ENCODE peak calls at places on chromosomes 12 and 14, in four cellular contexts. One of them, this sample, is unnamed.

GRCh38 chr12:57604454-57605307 is at the start of gene DTX3:
- DNase-seq in heart right ventricle: peak; percentile 50
- DNase-seq in astrocyte: no peak
- DNase-seq in PC-3: no peak
- DNase-seq in this sample: peak; percentile 57

GRCh38 chr12:6317693-6318439 is 7.4 kb downstream of the PLEKHG6 start:
- DNase-seq in heart right ventricle: no peak
- DNase-seq in PC-3: no peak
- DNase-seq in astrocyte: no peak
- DNase-seq in this sample: no peak

GRCh38 chr14:102197317-102197850 is 57.7 kb downstream of the WDR20 start:
- DNase-seq in heart right ventricle: no peak
- DNase-seq in PC-3: no peak
- DNase-seq in astrocyte: no peak
- DNase-seq in this sample: no peak

GRCh38 chr12:51815571-51815970 is 32.9 kb downstream of the FIGNL2 start:
- DNase-seq in astrocyte: no peak
- DNase-seq in PC-3: no peak
- DNase-seq in heart right ventricle: no peak
- DNase-seq in this sample: no peak

GRCh38 chr14:102654298-102654697 is 61.8 kb downstream of the RCOR1 start:
- DNase-seq in PC-3: peak; percentile 64
- DNase-seq in astrocyte: peak; percentile 18
- DNase-seq in heart right ventricle: no peak
- DNase-seq in this sample: no peak

GRCh38 chr12:122106891-122107660 is 28.5 kb downstream of the MLXIP start:
- DNase-seq in PC-3: peak; percentile 75
- DNase-seq in heart right ventricle: peak; percentile 60
- DNase-seq in astrocyte: peak; percentile 91
- DNase-seq in this sample: peak; percentile 70

GRCh38 chr12:63802012-63802608 is 22.4 kb downstream of the RXYLT1 start:
- DNase-seq in heart right ventricle: no peak
- DNase-seq in astrocyte: no peak
- DNase-seq in PC-3: peak; percentile 62
- DNase-seq in this sample: no peak

GRCh38 chr12:12503384-12504078 is 59.1 kb downstream of the DUSP16 start:
- DNase-seq in PC-3: no peak
- DNase-seq in heart right ventricle: no peak
- DNase-seq in astrocyte: no peak
- DNase-seq in this sample: no peak

GRCh38 chr14:68779761-68780323 is 13.0 kb downstream of the ZFP36L1 start:
- DNase-seq in PC-3: peak; percentile 98
- DNase-seq in heart right ventricle: no peak
- DNase-seq in astrocyte: peak; percentile 97
- DNase-seq in this sample: no peak

GRCh38 chr12:113860059-113860820 is 105.9 kb downstream of the RBM19 start:
- DNase-seq in PC-3: no peak
- DNase-seq in astrocyte: no peak
- DNase-seq in heart right ventricle: no peak
- DNase-seq in this sample: no peak

GRCh38 chr14:76786556-76786955 is 25.3 kb downstream of the VASH1 start:
- DNase-seq in astrocyte: no peak
- DNase-seq in PC-3: no peak
- DNase-seq in heart right ventricle: no peak
- DNase-seq in this sample: no peak

GRCh38 chr14:99202516-99202915 is 69.5 kb downstream of the BCL11B start:
- DNase-seq in PC-3: no peak
- DNase-seq in astrocyte: no peak
- DNase-seq in heart right ventricle: no peak
- DNase-seq in this sample: no peak

GRCh38 chr12:14373202-14373601 is 7.7 kb downstream of the ATF7IP start:
- DNase-seq in heart right ventricle: no peak
- DNase-seq in PC-3: peak; percentile 76
- DNase-seq in astrocyte: peak; percentile 59
- DNase-seq in this sample: no peak

GRCh38 chr14:103255555-103255954 is 78.5 kb upstream of the EIF5 start:
- DNase-seq in PC-3: no peak
- DNase-seq in heart right ventricle: no peak
- DNase-seq in astrocyte: no peak
- DNase-seq in this sample: no peak

GRCh38 chr14:44962573-44963528 is 861 bp downstream of the TOGARAM1 start:
- DNase-seq in heart right ventricle: peak; percentile 60
- DNase-seq in astrocyte: peak; percentile 41
- DNase-seq in PC-3: peak; percentile 33
- DNase-seq in this sample: peak; percentile 35
- H3K4me1 ChIP-seq in heart right ventricle: peaks cover 58% of the 10 kb centered on the region
- H3K4me1 ChIP-seq in astrocyte: peaks cover 33% of the 10 kb centered on the region
- H3K4me1 ChIP-seq in PC-3: peaks cover 46% of the 10 kb centered on the region
- H3K4me1 ChIP-seq in this sample: peaks cover 34% of the 10 kb centered on the region

DNA sequence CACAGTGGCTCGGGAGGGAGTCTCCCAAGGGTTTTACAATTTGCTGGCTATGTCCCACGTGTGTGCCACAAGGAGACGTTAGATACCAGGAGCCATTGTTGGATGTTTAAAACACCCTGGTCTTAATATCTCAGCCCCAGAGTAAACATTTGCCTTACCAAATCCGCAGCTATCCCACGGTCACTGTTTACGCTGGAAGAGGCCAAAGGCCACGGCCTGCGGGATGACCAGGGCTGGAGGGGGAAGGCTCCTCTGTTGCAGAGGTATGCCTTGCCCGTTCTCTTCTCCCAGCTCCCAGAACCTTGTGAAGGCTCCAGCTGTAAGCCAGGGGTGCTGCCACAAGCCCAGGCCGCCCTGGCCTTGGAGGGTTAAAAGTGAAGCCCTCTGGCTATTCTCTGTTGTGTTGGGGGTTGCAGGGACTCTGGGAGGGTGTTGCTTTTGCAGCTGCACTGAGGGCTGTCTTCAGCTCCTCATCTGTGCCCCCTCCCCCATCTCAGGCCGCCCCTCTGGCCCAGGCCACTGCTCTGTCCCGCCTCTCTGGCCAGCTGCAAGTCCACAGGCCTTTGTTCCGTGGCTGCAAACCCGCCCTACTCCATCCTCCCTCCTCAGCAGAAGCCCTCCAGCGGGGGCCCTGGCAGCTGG is 2.4 kb downstream of the PLEKHG3 start:
- DNase-seq in heart right ventricle: peak; percentile 54
- DNase-seq in astrocyte: no peak
- DNase-seq in PC-3: no peak
- DNase-seq in this sample: no peak
- H3K4me3 ChIP-seq in heart right ventricle: peak overlapping the region; percentile 88
- H3K4me3 ChIP-seq in astrocyte: peak overlapping the region; percentile 76
- H3K4me3 ChIP-seq in PC-3: peak overlapping the region; percentile 93
- H3K4me3 ChIP-seq in this sample: no peak overlapping the region

GRCh38 chr14:29868000-29868399 is 59.6 kb downstream of the PRKD1 start:
- DNase-seq in astrocyte: peak; percentile 36
- DNase-seq in heart right ventricle: no peak
- DNase-seq in PC-3: no peak
- DNase-seq in this sample: no peak
- H3K27ac ChIP-seq in astrocyte: no peak overlapping the region
- H3K27ac ChIP-seq in heart right ventricle: no peak overlapping the region
- H3K27ac ChIP-seq in PC-3: no peak overlapping the region
- H3K27ac ChIP-seq in this sample: no peak overlapping the region

GRCh38 chr12:42587564-42588307 is 1.8 kb downstream of the PRICKLE1 start:
- DNase-seq in heart right ventricle: no peak
- DNase-seq in PC-3: peak; percentile 43
- DNase-seq in astrocyte: no peak
- DNase-seq in this sample: no peak

GRCh38 chr12:42586268-42586667 is 3.3 kb downstream of the PRICKLE1 start:
- DNase-seq in heart right ventricle: no peak
- DNase-seq in astrocyte: no peak
- DNase-seq in PC-3: no peak
- DNase-seq in this sample: no peak

GRCh38 chr12:42585175-42585845 is 4.2 kb downstream of the PRICKLE1 start:
- DNase-seq in heart right ventricle: no peak
- DNase-seq in astrocyte: no peak
- DNase-seq in PC-3: no peak
- DNase-seq in this sample: no peak

GRCh38 chr12:42584539-42585174 is 4.9 kb downstream of the PRICKLE1 start:
- DNase-seq in PC-3: no peak
- DNase-seq in astrocyte: no peak
- DNase-seq in heart right ventricle: no peak
- DNase-seq in this sample: no peak

DNA sequence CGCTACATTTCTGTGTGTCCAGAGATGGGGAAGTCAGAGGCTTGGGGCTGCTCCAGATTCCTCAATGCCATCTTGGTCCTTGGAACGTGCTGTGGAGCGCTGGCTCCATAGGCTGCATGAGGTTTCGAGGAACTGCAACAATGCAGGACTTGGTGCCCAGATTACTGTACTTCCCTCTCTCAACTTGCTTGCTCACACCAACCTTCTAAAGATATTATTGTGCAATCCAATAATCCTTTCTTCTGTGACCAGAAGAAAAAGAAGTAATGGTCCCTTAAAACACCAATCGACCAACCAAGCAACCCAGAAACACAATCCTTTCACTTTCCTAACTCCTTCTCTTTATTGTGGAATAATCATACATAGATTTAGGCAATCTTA is 3.7 kb downstream of the PRICKLE1 start:
- DNase-seq in heart right ventricle: no peak
- DNase-seq in PC-3: no peak
- DNase-seq in astrocyte: no peak
- DNase-seq in this sample: no peak
- H3K4me1 ChIP-seq in heart right ventricle: peaks cover 10% of the 10 kb centered on the region
- H3K4me1 ChIP-seq in PC-3: peaks cover 34% of the 10 kb centered on the region
- H3K4me1 ChIP-seq in astrocyte: peaks cover 38% of the 10 kb centered on the region
- H3K4me1 ChIP-seq in this sample: no peaks in the 10 kb centered on the region

GRCh38 chr14:94775875-94776217 is 5.9 kb upstream of the GSC start:
- DNase-seq in heart right ventricle: no peak
- DNase-seq in PC-3: no peak
- DNase-seq in astrocyte: peak; percentile 5
- DNase-seq in this sample: no peak
- H3K4me3 ChIP-seq in heart right ventricle: no peak overlapping the region
- H3K4me3 ChIP-seq in PC-3: no peak overlapping the region
- H3K4me3 ChIP-seq in astrocyte: peak overlapping the region; percentile 25
- H3K4me3 ChIP-seq in this sample: no peak overlapping the region

GRCh38 chr12:24389394-24389793 is 439.9 kb upstream of the SOX5 start:
- DNase-seq in heart right ventricle: no peak
- DNase-seq in PC-3: no peak
- DNase-seq in astrocyte: no peak
- DNase-seq in this sample: no peak
- H3K27ac ChIP-seq in heart right ventricle: no peak overlapping the region
- H3K27ac ChIP-seq in PC-3: no peak overlapping the region
- H3K27ac ChIP-seq in astrocyte: no peak overlapping the region
- H3K27ac ChIP-seq in this sample: no peak overlapping the region

DNA sequence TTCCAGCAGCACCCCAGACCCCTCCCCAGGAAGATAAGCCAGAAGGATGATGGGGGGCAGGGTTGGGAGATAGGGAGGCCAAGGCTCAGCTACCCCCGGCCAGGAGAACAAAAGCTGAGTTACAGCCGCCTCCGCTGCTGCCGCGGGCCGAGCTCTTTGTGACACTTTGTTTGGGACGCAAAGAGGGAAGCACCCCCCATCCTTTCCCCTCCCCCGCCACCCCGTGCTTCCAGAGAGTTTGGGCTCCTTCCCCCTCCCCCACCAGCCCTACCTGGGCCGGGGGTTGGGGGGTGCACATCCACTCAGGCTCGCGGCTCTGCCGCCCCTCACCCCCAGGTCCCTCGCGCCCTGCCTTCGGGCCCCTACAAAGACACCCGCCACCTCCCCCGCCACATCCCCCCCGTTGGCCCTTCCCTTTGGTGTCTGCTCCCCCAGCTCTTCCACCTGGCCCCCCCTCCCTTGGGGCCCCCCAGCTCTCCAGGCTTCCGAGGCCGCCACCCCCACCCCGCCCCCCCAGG is 780 bp downstream of the ZNF219 start:
- DNase-seq in PC-3: no peak
- DNase-seq in astrocyte: no peak
- DNase-seq in heart right ventricle: peak; percentile 39
- DNase-seq in this sample: no peak
- H3K4me1 ChIP-seq in PC-3: peaks cover 21% of the 10 kb centered on the region
- H3K4me1 ChIP-seq in astrocyte: peaks cover 15% of the 10 kb centered on the region
- H3K4me1 ChIP-seq in heart right ventricle: peaks cover 23% of the 10 kb centered on the region
- H3K4me1 ChIP-seq in this sample: peaks cover 12% of the 10 kb centered on the region